ENCODE peak calls at places on chromosomes 7 and 10, in six cellular contexts. W is K562, R is bronchial epithelial cell, C is neural progenitor cell, T is GM20000, U is HCT116. P is an unnamed sample.

GRCh38 chr7:330554-331230 is 40.7 kb downstream of the FOXL3 start:
- DNase-seq in W (no peak), R (no peak), C (no peak), T (no peak), U (no peak), P (no peak)

GRCh38 chr7:136998495-136998894 is 130.0 kb downstream of the CHRM2 start:
- DNase-seq in W (no peak), R (no peak), C (no peak), T (no peak), U (no peak), P (no peak)

GRCh38 chr7:84372155-84372621 is 177.6 kb upstream of the SEMA3A start:
- DNase-seq in W (no peak), R (peak; percentile 94), C (peak; percentile 3), T (no peak), U (peak; percentile 3), P (no peak)

GRCh38 chr10:110323503-110323902 is 18.8 kb upstream of the SMNDC1 start:
- DNase-seq in W (no peak), R (peak; percentile 87), C (no peak), T (no peak), U (no peak), P (no peak)

GRCh38 chr10:31381171-31381570 is 62.2 kb downstream of the ZEB1 start:
- DNase-seq in W (no peak), R (no peak), C (no peak), T (no peak), U (no peak), P (no peak)

GRCh38 chr7:92366730-92367129 is 80.6 kb upstream of the GATAD1 start:
- DNase-seq in W (no peak), R (peak; percentile 2), C (no peak), T (no peak), U (no peak), P (no peak)

GRCh38 chr7:85186521-85187241 is at the start of gene SEMA3D:
- DNase-seq in W (no peak), R (peak; percentile 65), C (peak; percentile 92), T (peak; percentile 76), U (peak; percentile 48), P (peak; percentile 79)

GRCh38 chr7:150753826-150754603 is 16.8 kb downstream of the GIMAP5 start:
- DNase-seq in W (peak; percentile 25), R (no peak), C (peak; percentile 35), T (peak; percentile 54), U (no peak), P (peak; percentile 40)

GRCh38 chr7:99563650-99564049 is 5.2 kb downstream of the ZNF655 start:
- DNase-seq in W (no peak), R (peak; percentile 54), C (no peak), T (no peak), U (no peak), P (no peak)

DNA sequence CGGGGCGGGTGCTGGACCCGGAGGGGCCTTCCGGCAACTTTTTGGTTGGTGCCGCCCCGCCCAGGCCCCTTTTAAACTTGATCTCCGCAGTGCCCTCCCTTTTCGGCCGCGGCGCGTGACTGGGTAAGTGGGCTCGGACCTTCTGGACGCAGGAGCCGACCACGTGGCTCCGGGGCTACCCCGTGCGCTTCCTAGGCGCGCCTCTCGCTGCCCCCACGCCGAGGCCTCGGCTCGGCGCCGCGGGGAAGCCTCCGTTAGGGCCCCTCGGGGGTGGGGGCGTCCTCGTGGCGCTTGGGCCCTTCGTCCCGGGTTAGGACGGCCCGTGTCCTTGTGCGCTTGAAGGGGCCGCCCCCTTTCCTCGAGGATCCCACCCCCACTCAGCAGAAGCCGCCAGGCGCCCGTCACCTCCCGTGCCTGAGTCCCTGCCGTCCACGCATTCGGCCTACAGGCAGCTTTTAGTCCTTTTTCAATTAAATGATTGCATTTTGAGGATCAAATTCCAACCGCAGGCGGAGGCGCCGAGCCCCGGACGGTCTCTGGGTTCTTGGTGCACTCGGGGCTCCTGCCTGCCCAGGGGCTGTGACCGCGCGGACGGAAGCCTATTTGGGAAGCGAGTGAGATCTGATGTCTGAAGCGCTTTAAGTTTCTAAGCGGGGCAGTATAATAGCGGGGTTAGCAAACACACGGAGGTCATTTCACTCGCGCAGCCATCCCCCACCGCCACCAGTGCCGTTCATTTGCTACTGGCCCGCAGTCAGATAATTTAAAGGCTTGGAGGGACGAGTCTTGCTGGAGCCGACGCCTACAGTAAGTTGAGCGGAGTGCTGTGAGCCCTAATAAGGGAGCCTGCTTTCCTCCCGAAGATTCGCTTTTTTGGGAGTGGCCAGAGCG is 31.8 kb upstream of the TOMM7 start:
- DNase-seq in W (peak; percentile 96), R (peak; percentile 51), C (peak; percentile 76), T (peak; percentile 96), U (peak; percentile 80), P (peak; percentile 96)
- TF ChIP-seq CTCF in W (no peak), R (no peak), C (peak; percentile 3), T (no peak), U (no peak), P (no peak)

DNA sequence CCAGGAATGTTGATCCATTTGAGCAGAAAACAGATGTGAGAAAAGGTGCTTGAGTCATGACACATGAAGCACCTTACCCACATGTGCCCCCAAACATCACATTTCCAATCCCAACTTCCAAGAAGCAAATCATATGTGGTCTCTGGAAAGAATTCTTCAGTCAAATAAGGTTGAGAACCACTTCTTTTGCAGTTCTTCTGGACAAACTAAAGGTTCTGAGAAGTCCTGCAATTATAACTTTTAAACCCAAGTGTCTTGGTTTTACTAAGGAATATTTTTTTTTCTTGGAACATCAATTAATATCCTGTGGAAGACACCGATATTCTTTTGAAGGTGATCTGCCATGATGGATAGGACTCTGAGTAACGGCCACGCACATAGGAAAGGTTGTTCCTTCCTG is 151.3 kb downstream of the MYOF start:
- DNase-seq in W (no peak), R (no peak), C (no peak), T (no peak), U (no peak), P (no peak)
- TF ChIP-seq CTCF in W (no peak), R (no peak), C (no peak), T (no peak), U (no peak), P (no peak)

DNA sequence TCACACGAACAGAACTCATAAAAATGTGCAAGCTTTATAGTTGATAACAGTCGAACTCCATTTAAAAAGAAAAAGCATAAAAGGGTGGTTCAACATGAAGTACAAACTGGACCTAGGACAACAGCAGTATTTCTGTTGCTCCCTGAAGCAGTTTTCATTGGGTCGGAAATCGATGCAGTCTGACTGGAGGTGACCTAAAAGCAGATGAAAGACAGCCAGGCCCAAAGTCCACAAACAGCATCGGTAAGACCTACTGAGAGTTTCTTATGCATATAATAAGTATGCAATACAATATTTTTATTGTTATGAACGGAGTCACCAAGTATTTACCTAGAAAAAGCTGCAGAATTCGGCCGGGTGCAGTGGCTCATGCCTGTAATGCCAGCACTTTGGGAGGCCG is 23.9 kb downstream of the FAM171A1 start:
- DNase-seq in W (no peak), R (no peak), C (no peak), T (no peak), U (no peak), P (no peak)
- TF ChIP-seq CTCF in W (no peak), R (no peak), C (no peak), T (no peak), U (no peak), P (no peak)

DNA sequence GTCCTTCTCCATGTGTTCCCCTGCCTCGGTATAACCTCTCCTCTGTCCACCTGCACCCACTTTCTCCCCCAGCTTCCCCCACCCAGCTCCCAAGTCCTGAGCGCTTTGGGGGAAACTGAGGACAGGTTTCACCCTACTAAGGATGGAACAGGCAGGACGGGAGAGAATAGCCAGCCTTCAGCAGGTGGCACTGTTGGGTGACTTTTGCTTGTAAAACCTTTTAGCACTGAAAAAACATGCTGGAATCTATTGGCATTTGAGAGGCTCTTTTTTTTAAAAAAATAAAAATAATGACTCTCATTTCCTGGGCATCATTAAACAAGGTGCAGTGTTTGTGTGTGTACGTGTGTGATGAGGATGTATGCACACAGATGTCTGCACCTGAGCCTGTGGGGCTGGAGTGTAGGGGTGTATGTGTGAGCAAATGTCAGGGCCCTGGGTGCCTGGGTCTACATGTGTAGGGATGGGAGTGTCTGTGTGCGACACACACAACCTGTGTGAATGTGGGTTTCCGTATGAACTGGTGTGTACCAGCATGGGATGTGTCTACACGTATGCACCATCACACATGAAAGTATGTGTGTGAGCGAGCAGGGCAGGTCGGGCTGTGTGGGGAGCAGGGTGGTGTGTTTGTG is 177.9 kb downstream of the RPS24 start:
- DNase-seq in W (no peak), R (peak; percentile 25), C (peak; percentile 65), T (no peak), U (peak; percentile 6), P (no peak)
- TF ChIP-seq CTCF in W (peak; percentile 63), R (peak; percentile 62), C (peak; percentile 73), T (no peak), U (peak; percentile 48), P (no peak)

DNA sequence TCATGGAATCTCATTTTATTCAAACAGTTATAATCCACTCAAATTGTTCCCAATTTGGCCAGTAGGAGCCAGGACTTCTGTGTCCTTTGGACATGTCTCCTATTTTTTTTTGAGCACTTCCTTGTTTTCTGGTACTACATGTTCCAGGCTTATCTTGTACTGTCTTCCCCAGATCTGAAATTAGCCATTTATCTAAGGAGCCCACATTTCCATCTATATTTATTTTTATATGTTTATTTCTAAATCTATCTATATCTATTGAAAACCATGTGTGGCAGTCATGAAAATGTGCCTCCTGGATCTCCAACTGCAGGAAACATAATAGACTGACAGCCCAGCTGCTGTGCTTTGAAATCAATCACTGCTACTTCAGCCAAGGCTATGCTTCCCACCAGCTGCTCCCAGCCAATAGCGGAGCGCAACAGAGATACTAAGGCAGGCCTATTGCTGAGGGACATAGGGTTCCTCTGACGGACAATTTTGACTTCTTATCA is 147.1 kb downstream of the LRRC4 start:
- DNase-seq in W (no peak), R (no peak), C (no peak), T (no peak), U (no peak), P (no peak)
- TF ChIP-seq CTCF in W (peak; percentile 31), R (no peak), C (no peak), T (no peak), U (peak; percentile 14), P (no peak)

GRCh38 chr10:129853236-129853946 is 110.7 kb downstream of the EBF3 start:
- DNase-seq in W (no peak), R (peak; percentile 10), C (no peak), T (no peak), U (no peak), P (no peak)
- TF ChIP-seq CTCF in W (peak; percentile 34), R (no peak), C (peak; percentile 45), T (peak; percentile 5), U (peak; percentile 19), P (no peak)

GRCh38 chr10:107451047-107451446 is 286.5 kb upstream of the SORCS1 start:
- DNase-seq in W (no peak), R (no peak), C (no peak), T (no peak), U (no peak), P (no peak)

GRCh38 chr10:107444443-107444842 is 279.9 kb upstream of the SORCS1 start:
- DNase-seq in W (no peak), R (no peak), C (no peak), T (no peak), U (no peak), P (no peak)

GRCh38 chr10:107450056-107450455 is 285.6 kb upstream of the SORCS1 start:
- DNase-seq in W (no peak), R (no peak), C (no peak), T (no peak), U (no peak), P (no peak)
- TF ChIP-seq CTCF in W (no peak), R (no peak), C (no peak), T (no peak), U (no peak), P (no peak)

GRCh38 chr10:103781329-103782061 is 73.9 kb downstream of the SH3PXD2A start:
- DNase-seq in W (peak; percentile 29), R (peak; percentile 98), C (peak; percentile 33), T (no peak), U (peak; percentile 26), P (no peak)
- TF ChIP-seq CTCF in W (peak; percentile 41), R (peak; percentile 62), C (peak; percentile 33), T (no peak), U (peak; percentile 59), P (no peak)

P was measured in GM13976.